ENCODE peak calls at places on chromosomes 2 and 18, in four cellular contexts. S is Daoy, A is fibroblast of the aortic adventitia, C is HL-60. Q is an unnamed sample.

GRCh38 chr18:78836838-78837237 is 142.8 kb upstream of the SALL3 start:
- DNase-seq in A (no peak), C (no peak), S (no peak), Q (no peak)

GRCh38 chr18:68833756-68834155 is 35.9 kb downstream of the CCDC102B start:
- DNase-seq in C (no peak), A (no peak), S (no peak), Q (no peak)

GRCh38 chr2:68426885-68427579 is 40.1 kb downstream of the FBXO48 start:
- DNase-seq in S (peak), A (peak), C (peak), Q (no peak)

GRCh38 chr2:227804970-227805369 is 8.7 kb upstream of the CCL20 start:
- DNase-seq in A (no peak), C (no peak), S (peak), Q (no peak)

GRCh38 chr2:101718993-101719571 is 21.6 kb downstream of the MAP4K4 start:
- DNase-seq in C (no peak), S (no peak), A (no peak), Q (no peak)

GRCh38 chr2:3644246-3644525 is 13.8 kb upstream of the ALLC start:
- DNase-seq in C (no peak), S (no peak), A (no peak), Q (no peak)

GRCh38 chr2:191635333-191636234 is 42.4 kb upstream of the NABP1 start:
- DNase-seq in S (peak), C (no peak), A (peak), Q (peak)

GRCh38 chr2:141703506-141703905 is 427.3 kb downstream of the LRP1B start:
- DNase-seq in C (no peak), S (no peak), A (no peak), Q (no peak)

GRCh38 chr2:20578895-20579825 is 71.7 kb downstream of the HS1BP3 start:
- DNase-seq in S (peak), A (peak), C (no peak), Q (peak)

GRCh38 chr2:67599561-67599960 is 202.4 kb downstream of the ETAA1 start:
- DNase-seq in S (no peak), C (no peak), A (peak), Q (no peak)

GRCh38 chr2:101788995-101789970 is 91.8 kb downstream of the MAP4K4 start:
- DNase-seq in S (no peak), A (no peak), C (no peak), Q (no peak)

GRCh38 chr2:219126555-219126954 is 34.1 kb downstream of the NHEJ1 start:
- DNase-seq in C (no peak), S (no peak), A (no peak), Q (peak)

Q was measured in kidney glomerular epithelial cell.